ENCODE peak calls at places on chromosome 20, in eight cellular contexts. N is transverse colon, Y is astrocyte of the spinal cord, J is fibroblast of the aortic adventitia, R is astrocyte of the cerebellum, K is pancreas, B is thyroid gland, V is H1. L is an unnamed sample.

GRCh38 chr20:584375-585301 is 25.5 kb downstream of the TCF15 start:
- DNase-seq in N (no peak), Y (no peak), J (no peak), R (no peak), K (no peak), B (no peak), V (no peak), L (no peak)

GRCh38 chr20:23870461-23870860 is 9.1 kb downstream of the CST5 start:
- DNase-seq in N (no peak), Y (no peak), J (no peak), R (no peak), K (no peak), B (no peak), V (no peak), L (no peak)

GRCh38 chr20:12482661-12483060 is 526.1 kb upstream of the SPTLC3 start:
- DNase-seq in N (no peak), Y (no peak), J (peak), R (no peak), K (no peak), B (no peak), V (no peak), L (no peak)

GRCh38 chr20:31713312-31714049 is 9.2 kb downstream of the BCL2L1 start:
- DNase-seq in N (peak), Y (peak), J (peak), R (peak), K (no peak), B (peak), V (no peak), L (peak)

GRCh38 chr20:31894980-31895675 is 24.7 kb downstream of the TTLL9 start:
- DNase-seq in N (peak), Y (peak), J (peak), R (no peak), K (no peak), B (peak), V (no peak), L (peak)

GRCh38 chr20:19998990-19999705 is 18.0 kb upstream of the NAA20 start:
- DNase-seq in N (no peak), Y (no peak), J (no peak), R (no peak), K (no peak), B (no peak), V (no peak), L (no peak)

GRCh38 chr20:9515761-9516657 is 1.6 kb downstream of the LAMP5 start:
- DNase-seq in N (no peak), Y (no peak), J (peak), R (peak), K (peak), B (peak), V (peak), L (no peak)

GRCh38 chr20:36573798-36574277 is 441 bp downstream of the TGIF2 start:
- DNase-seq in N (peak), Y (no peak), J (no peak), R (no peak), K (peak), B (peak), V (no peak), L (no peak)

GRCh38 chr20:50774515-50774914 is 20.3 kb upstream of the BCAS4 start:
- DNase-seq in N (no peak), Y (no peak), J (no peak), R (no peak), K (no peak), B (no peak), V (no peak), L (no peak)

GRCh38 chr20:57022306-57022705 is 244.1 kb downstream of the BMP7 start:
- DNase-seq in N (no peak), Y (no peak), J (no peak), R (no peak), K (no peak), B (no peak), V (peak), L (no peak)

GRCh38 chr20:24678351-24679106 is 209.1 kb downstream of the SYNDIG1 start:
- DNase-seq in N (no peak), Y (no peak), J (no peak), R (no peak), K (no peak), B (no peak), V (no peak), L (no peak)

GRCh38 chr20:32004963-32005362 is 5.3 kb upstream of the CCM2L start:
- DNase-seq in N (no peak), Y (no peak), J (peak), R (no peak), K (no peak), B (no peak), V (no peak), L (no peak)

GRCh38 chr20:55360895-55361294 is 644.4 kb downstream of the CBLN4 start:
- DNase-seq in N (no peak), Y (no peak), J (no peak), R (no peak), K (no peak), B (no peak), V (no peak), L (no peak)

GRCh38 chr20:21100590-21101452 is 5.3 kb downstream of the LINC00237 start:
- DNase-seq in N (no peak), Y (peak), J (peak), R (no peak), K (peak), B (no peak), V (peak), L (no peak)

GRCh38 chr20:62852841-62853240 is 8.8 kb downstream of the TCFL5 start:
- DNase-seq in N (no peak), Y (no peak), J (no peak), R (no peak), K (no peak), B (no peak), V (no peak), L (no peak)

GRCh38 chr20:25276533-25277050 is 28.7 kb downstream of the PYGB start:
- DNase-seq in N (peak), Y (no peak), J (no peak), R (no peak), K (peak), B (peak), V (peak), L (no peak)

GRCh38 chr20:62685781-62686555 is 22.7 kb upstream of the NTSR1 start:
- DNase-seq in N (peak), Y (no peak), J (no peak), R (no peak), K (peak), B (peak), V (no peak), L (no peak)

GRCh38 chr20:44211177-44212039 is 837 bp upstream of the OSER1 start:
- DNase-seq in N (peak), Y (peak), J (peak), R (no peak), K (no peak), B (peak), V (no peak), L (no peak)

GRCh38 chr20:13029687-13030510 is 21.1 kb downstream of the SPTLC3 start:
- DNase-seq in N (peak), Y (peak), J (peak), R (peak), K (no peak), B (peak), V (no peak), L (peak)

GRCh38 chr20:51265366-51265765 is 242.5 kb upstream of the KCNG1 start:
- DNase-seq in N (no peak), Y (no peak), J (no peak), R (no peak), K (no peak), B (no peak), V (no peak), L (no peak)

GRCh38 chr20:50469324-50469723 is 40.9 kb upstream of the PTPN1 start:
- DNase-seq in N (no peak), Y (no peak), J (no peak), R (no peak), K (no peak), B (no peak), V (no peak), L (no peak)

GRCh38 chr20:23404196-23404595 is 17.1 kb downstream of the NAPB start:
- DNase-seq in N (no peak), Y (no peak), J (peak), R (no peak), K (no peak), B (no peak), V (no peak), L (no peak)

GRCh38 chr20:16027710-16028109 is 545.5 kb downstream of the KIF16B start:
- DNase-seq in N (no peak), Y (no peak), J (no peak), R (no peak), K (no peak), B (no peak), V (no peak), L (no peak)

GRCh38 chr20:44222969-44223368 is 12.4 kb upstream of the OSER1 start:
- DNase-seq in N (no peak), Y (no peak), J (no peak), R (no peak), K (no peak), B (no peak), V (no peak), L (no peak)

GRCh38 chr20:50425076-50425475 is 85.1 kb upstream of the PTPN1 start:
- DNase-seq in N (no peak), Y (no peak), J (no peak), R (no peak), K (no peak), B (no peak), V (no peak), L (no peak)

GRCh38 chr20:43837856-43838702 is 76.6 kb upstream of the TOX2 start:
- DNase-seq in N (no peak), Y (no peak), J (no peak), R (no peak), K (no peak), B (no peak), V (peak), L (no peak)

GRCh38 chr20:35342154-35342769 is 50.0 kb upstream of the FAM83C start:
- DNase-seq in N (no peak), Y (peak), J (peak), R (no peak), K (no peak), B (no peak), V (no peak), L (no peak)

GRCh38 chr20:33127422-33128097 is 40.4 kb upstream of the BPIFA2 start:
- DNase-seq in N (no peak), Y (no peak), J (no peak), R (no peak), K (no peak), B (no peak), V (no peak), L (no peak)

GRCh38 chr20:2713285-2713684 is 20.7 kb downstream of the EBF4 start:
- DNase-seq in N (no peak), Y (no peak), J (no peak), R (no peak), K (no peak), B (no peak), V (no peak), L (no peak)

GRCh38 chr20:41475507-41475906 is 108.9 kb upstream of the EMILIN3 start:
- DNase-seq in N (no peak), Y (peak), J (peak), R (no peak), K (no peak), B (no peak), V (no peak), L (no peak)

GRCh38 chr20:56362833-56363413 is 4.1 kb downstream of the FAM210B start:
- DNase-seq in N (no peak), Y (no peak), J (no peak), R (no peak), K (no peak), B (no peak), V (no peak), L (no peak)

DNA sequence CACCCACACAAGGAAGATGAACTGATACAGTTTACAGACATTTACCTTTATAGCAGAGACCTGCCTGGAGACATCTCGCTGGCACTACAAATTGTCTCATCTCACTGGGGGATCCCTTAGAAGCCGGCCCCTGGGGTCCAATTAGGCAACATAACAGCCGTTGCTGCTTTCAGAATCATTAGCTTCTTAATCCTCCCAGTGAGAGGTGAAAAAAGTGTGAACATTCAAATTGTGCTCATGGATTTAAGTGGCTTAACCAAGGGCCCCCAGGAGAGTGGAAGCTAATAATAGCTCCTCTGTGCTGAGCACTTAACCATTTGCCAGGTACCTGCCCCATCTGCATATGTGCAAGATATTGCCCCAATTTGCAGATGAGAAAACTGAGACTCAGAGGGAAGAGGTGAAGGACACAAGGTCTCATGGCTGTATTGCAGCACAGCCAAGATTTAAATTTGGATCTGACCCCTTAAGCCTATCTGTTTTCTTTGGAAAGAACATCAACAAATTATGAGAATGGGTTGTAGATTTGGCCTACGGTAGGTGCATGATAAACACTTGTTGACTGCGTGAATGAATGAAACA is 101.0 kb downstream of the EYA2 start:
- DNase-seq in N (no peak), Y (no peak), J (no peak), R (no peak), K (no peak), B (peak), V (no peak), L (no peak)
- TF ChIP-seq CTCF in N (no peak), Y (no peak), J (no peak), R (no peak), K (no peak), B (no peak), V (no peak), L (no peak)

DNA sequence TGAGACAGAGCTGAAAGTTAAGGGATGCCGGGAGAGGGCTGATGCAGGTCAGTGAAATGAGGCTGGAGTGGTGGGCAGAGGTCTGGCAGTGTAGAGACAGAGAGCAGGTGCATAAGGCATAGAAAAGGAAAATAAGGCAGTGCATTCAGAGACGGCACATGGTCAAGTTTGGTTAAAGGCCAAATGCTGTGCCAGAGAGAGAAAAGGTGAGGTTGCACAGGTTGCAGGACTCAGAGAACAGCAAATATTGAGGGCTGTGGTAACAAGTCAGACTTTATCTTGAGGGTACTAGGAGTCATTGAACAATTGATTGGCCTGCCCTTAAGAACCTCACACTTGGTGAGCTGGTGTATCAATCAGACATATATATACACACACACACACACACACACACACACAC is 102.9 kb upstream of the TSHZ2 start:
- DNase-seq in N (no peak), Y (no peak), J (no peak), R (no peak), K (no peak), B (no peak), V (no peak), L (no peak)
- H3K4me3 ChIP-seq in N (no peak), Y (no peak), J (no peak), R (no peak), K (no peak), B (no peak), V (no peak), L (no peak)

DNA sequence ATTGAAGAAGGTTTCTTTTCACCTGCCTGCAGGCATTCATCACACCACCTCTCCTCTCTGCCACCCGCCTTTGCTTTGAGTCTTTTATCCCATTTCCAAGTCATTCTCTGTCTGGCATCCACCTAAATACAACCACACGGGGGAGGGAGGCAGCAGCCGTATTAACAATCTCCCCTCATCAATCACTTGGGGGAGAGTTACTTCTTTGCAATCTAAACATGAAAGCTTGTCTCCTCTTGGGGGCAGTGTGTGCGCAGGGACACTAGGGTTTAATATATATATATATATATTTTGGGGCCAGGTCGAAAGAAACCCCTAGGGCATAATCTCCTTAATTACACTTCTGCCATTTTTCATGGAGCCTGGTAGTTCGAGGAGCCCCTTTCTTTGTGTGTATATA is 214.5 kb downstream of the TSHZ2 start:
- DNase-seq in N (no peak), Y (no peak), J (no peak), R (no peak), K (no peak), B (no peak), V (no peak), L (no peak)
- TF ChIP-seq CTCF in N (no peak), Y (no peak), J (no peak), R (no peak), K (no peak), B (no peak), V (no peak), L (no peak)

GRCh38 chr20:64076061-64076997 is 3.0 kb downstream of the RGS19 start:
- DNase-seq in N (no peak), Y (no peak), J (no peak), R (no peak), K (no peak), B (no peak), V (no peak), L (no peak)

GRCh38 chr20:64077094-64077493 is 2.2 kb downstream of the RGS19 start:
- DNase-seq in N (peak), Y (no peak), J (no peak), R (no peak), K (no peak), B (no peak), V (no peak), L (no peak)

GRCh38 chr20:64074184-64074789 is 5.0 kb downstream of the RGS19 start:
- DNase-seq in N (no peak), Y (no peak), J (no peak), R (no peak), K (no peak), B (no peak), V (no peak), L (no peak)

GRCh38 chr20:64074963-64075362 is 4.4 kb downstream of the RGS19 start:
- DNase-seq in N (no peak), Y (no peak), J (no peak), R (no peak), K (no peak), B (no peak), V (no peak), L (no peak)

DNA sequence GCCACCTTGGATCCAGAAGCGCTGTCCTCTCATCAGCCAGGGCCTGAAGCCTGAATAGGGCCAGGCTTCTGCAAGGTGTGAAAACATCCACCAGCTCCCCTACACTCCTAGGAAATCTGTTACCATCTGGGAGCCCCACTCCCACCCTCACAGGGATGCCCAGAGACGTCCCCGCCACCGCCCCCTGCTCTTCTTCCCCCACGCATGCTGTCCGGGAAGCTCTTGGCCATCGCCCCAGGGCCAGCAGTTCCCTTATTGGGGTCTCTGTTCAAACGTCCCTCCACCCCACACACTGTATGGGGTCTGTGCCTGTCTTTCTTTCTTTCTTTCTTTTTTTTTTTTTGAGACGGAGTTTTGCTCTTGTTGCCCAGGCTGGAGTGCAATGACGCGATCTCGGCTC is 3.8 kb downstream of the RGS19 start:
- DNase-seq in N (no peak), Y (no peak), J (no peak), R (no peak), K (no peak), B (no peak), V (no peak), L (no peak)
- H3K4me3 ChIP-seq in N (no peak), Y (no peak), J (no peak), R (no peak), K (no peak), B (no peak), V (no peak), L (no peak)

DNA sequence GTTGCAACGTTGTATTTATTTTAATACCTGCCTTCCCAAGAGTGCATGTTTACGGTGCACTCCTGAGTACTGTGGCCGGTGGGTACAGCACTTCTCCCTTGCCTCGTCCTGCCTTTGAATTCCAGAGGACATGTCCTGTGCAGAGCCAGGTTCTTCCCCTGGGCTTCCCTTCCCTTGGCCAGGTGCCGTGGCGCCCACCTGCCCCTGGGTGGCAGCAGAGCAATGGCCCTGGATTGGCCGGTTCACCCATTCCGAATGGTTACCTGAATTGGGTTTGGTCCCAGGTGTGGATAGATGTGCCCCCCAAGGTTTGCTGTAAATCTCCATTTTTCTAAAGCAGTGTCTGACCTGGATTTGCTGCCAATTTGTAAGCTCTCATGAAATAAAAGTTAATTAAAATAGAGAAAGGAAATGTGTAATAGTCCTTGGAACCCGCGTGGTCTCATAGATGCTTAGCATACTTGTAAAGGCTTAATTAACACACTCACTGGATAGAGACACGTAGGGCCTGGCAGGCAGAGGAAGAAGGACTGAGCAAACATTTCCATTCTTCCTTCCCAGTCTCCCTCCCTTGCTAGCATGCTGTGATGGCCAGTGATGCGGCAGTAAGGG is 40.6 kb downstream of the DTD1 start:
- DNase-seq in N (peak), Y (no peak), J (no peak), R (no peak), K (peak), B (peak), V (peak), L (no peak)
- TF ChIP-seq CTCF in N (peak), Y (peak), J (peak), R (peak), K (peak), B (peak), V (peak), L (peak)

GRCh38 chr20:54251093-54251492 is 43.2 kb downstream of the PFDN4 start:
- DNase-seq in N (no peak), Y (no peak), J (no peak), R (no peak), K (no peak), B (no peak), V (no peak), L (no peak)
- H3K4me3 ChIP-seq in N (no peak), Y (no peak), J (no peak), R (no peak), K (no peak), B (no peak), V (no peak), L (no peak)

GRCh38 chr20:45315672-45316071 is 7.6 kb upstream of the MATN4 start:
- DNase-seq in N (no peak), Y (no peak), J (no peak), R (no peak), K (no peak), B (no peak), V (no peak), L (no peak)
- TF ChIP-seq CTCF in N (no peak), Y (no peak), J (no peak), R (no peak), K (no peak), B (no peak), V (no peak), L (no peak)